ENCODE peak calls at places on chromosomes 16 and 17, in ten cellular contexts. V, Z, H, J, G, Y, X, W, P and C are unnamed samples.

GRCh38 chr17:57774872-57775271 is 29.8 kb upstream of the CCDC182 start:
- DNase-seq in Z (no peak), J (no peak), P (no peak), V (no peak), H (no peak), W (no peak), X (no peak), Y (no peak), G (no peak), C (no peak)

GRCh38 chr16:27235938-27236245 is 32.6 kb downstream of the KDM8 start:
- DNase-seq in W (no peak), Z (no peak), H (no peak), J (no peak), G (no peak), V (no peak), X (peak), P (no peak), Y (no peak), C (no peak)

GRCh38 chr17:41404024-41404651 is 6.7 kb upstream of the KRT31 start:
- DNase-seq in V (peak), H (no peak), J (peak), P (no peak), W (no peak), X (no peak), Y (peak), G (peak), Z (no peak), C (no peak)

GRCh38 chr16:67108489-67108888 is 1.3 kb upstream of the PHAF1 start:
- DNase-seq in G (no peak), H (no peak), X (no peak), J (no peak), Z (no peak), P (no peak), V (no peak), Y (no peak), W (no peak), C (no peak)

GRCh38 chr16:71899171-71899570 is 3.8 kb downstream of the IST1 start:
- DNase-seq in P (no peak), W (no peak), V (no peak), X (no peak), G (no peak), H (no peak), J (no peak), Z (no peak), Y (no peak), C (no peak)

GRCh38 chr16:58451263-58451662 is 48.7 kb upstream of the NDRG4 start:
- DNase-seq in V (no peak), Z (no peak), Y (no peak), X (no peak), P (no peak), W (no peak), G (no peak), H (no peak), J (no peak), C (no peak)

GRCh38 chr16:35525979-35526590 is 2066.7 kb downstream of the TP53TG3F start:
- DNase-seq in V (no peak), P (no peak), H (no peak), J (no peak), Z (no peak), G (no peak), X (no peak), W (no peak), Y (no peak), C (no peak)

GRCh38 chr16:21656795-21657768 is 4.7 kb upstream of the IGSF6 start:
- DNase-seq in Z (no peak), J (no peak), P (no peak), X (no peak), W (no peak), H (no peak), Y (peak), G (peak), V (peak), C (peak)

GRCh38 chr17:4440690-4441686 is 7.2 kb downstream of the SPNS3 start:
- DNase-seq in V (no peak), H (peak), X (peak), G (no peak), Z (no peak), P (peak), J (peak), Y (no peak), W (no peak), C (peak)

GRCh38 chr16:68257906-68258800 is 6.2 kb upstream of the SLC7A6 start:
- DNase-seq in Z (peak), H (no peak), P (no peak), J (no peak), Y (peak), X (no peak), G (peak), V (peak), W (no peak), C (no peak)

GRCh38 chr16:4936991-4937781 is at the start of gene PPL:
- DNase-seq in V (no peak), G (no peak), J (peak), Y (no peak), Z (peak), P (peak), X (peak), H (peak), W (no peak), C (peak)

GRCh38 chr16:86664518-86665318 is 86.4 kb downstream of the FOXL1 start:
- DNase-seq in Y (peak), V (peak), Z (peak), J (no peak), P (no peak), W (no peak), G (peak), H (peak), X (no peak), C (no peak)

GRCh38 chr17:42409467-42410351 is 13.3 kb downstream of the CAVIN1 start:
- DNase-seq in J (peak), X (peak), W (no peak), P (peak), Z (peak), V (peak), G (peak), Y (peak), H (peak), C (no peak)

GRCh38 chr17:67628580-67629013 is 89.1 kb upstream of the NOL11 start:
- DNase-seq in Z (no peak), P (no peak), Y (no peak), J (peak), W (no peak), V (no peak), X (no peak), H (peak), G (no peak), C (no peak)

GRCh38 chr17:33324741-33325140 is 31.6 kb upstream of the ASIC2 start:
- DNase-seq in J (no peak), P (no peak), V (no peak), Y (no peak), Z (no peak), G (no peak), X (no peak), H (no peak), W (no peak), C (no peak)

GRCh38 chr17:64546716-64547115 is 39.9 kb downstream of the CEP95 start:
- DNase-seq in J (no peak), P (no peak), G (no peak), Y (no peak), X (no peak), V (no peak), H (no peak), Z (no peak), W (no peak), C (no peak)

GRCh38 chr16:27862953-27863352 is 200.6 kb downstream of the GSG1L start:
- DNase-seq in P (no peak), Z (no peak), W (no peak), Y (no peak), H (no peak), G (no peak), X (no peak), V (no peak), J (no peak), C (no peak)

GRCh38 chr16:27671410-27671809 is 121.5 kb downstream of the KATNIP start:
- DNase-seq in G (no peak), Z (no peak), H (no peak), P (no peak), X (no peak), V (no peak), Y (no peak), J (no peak), W (no peak), C (no peak)

GRCh38 chr17:18970582-18971480 is 18.9 kb downstream of the SLC5A10 start:
- DNase-seq in Z (no peak), Y (no peak), W (no peak), V (no peak), P (no peak), J (no peak), X (no peak), G (no peak), H (no peak), C (no peak)

GRCh38 chr17:31339906-31340661 is 18.7 kb upstream of the EVI2A start:
- DNase-seq in P (no peak), V (no peak), H (no peak), Y (no peak), G (peak), W (no peak), J (no peak), X (no peak), Z (no peak), C (peak)

GRCh38 chr16:78428193-78428592 is 328.7 kb downstream of the WWOX start:
- DNase-seq in X (no peak), Z (no peak), V (no peak), W (no peak), Y (no peak), G (no peak), P (no peak), H (no peak), J (no peak), C (peak)

GRCh38 chr16:85422374-85423185 is 190.5 kb upstream of the GSE1 start:
- DNase-seq in Z (no peak), Y (no peak), X (peak), W (no peak), P (no peak), J (no peak), V (no peak), H (peak), G (no peak), C (no peak)

GRCh38 chr17:6843241-6843890 is 11.8 kb upstream of the TEKT1 start:
- DNase-seq in P (no peak), X (no peak), Z (no peak), Y (peak), G (peak), J (no peak), V (no peak), W (no peak), H (no peak), C (peak)

GRCh38 chr17:58587713-58588117 is 73.3 kb upstream of the MTMR4 start:
- DNase-seq in H (peak), J (peak), Y (peak), V (peak), G (peak), P (peak), X (peak), W (no peak), Z (peak), C (peak)

DNA sequence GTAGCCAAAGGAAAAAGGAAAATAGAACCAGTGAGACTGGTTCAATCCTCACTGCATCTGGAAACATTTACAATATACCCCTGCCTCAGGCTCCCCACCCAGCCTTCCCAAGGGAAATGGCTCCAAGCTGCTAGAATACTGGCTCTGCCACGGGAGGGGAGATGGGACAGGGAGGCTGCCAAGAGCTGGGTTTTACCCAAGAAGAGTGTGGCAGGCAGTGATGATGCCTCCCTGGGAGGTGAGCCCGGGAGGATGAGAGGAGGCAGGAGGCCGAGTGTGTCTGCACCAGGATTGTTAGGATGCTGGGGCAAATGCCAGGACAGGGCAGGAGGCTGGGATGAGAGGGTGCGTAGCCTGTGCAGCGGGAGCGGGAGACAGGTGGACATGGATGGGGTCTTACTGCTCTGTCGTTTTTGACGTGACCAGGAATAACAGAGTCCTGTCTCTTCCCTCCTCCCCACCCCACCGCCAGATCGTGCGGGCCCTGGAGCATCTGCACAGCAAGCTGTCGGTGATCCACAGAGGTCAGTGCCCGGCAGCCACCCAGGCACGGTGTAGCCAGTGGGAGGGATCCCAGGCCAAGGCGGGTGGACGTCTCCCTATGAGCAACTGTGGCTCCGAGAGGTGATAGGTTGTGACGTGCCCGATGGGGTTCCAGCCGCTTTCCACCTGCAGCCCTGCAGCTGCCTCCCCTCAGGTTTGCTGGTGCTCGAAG is 18.4 kb downstream of the MAP2K3 start:
- DNase-seq in Y (peak), J (no peak), Z (peak), X (no peak), H (no peak), G (no peak), P (no peak), V (no peak), W (no peak), C (no peak)
- TF ChIP-seq POLR2A in Y (no peak), J (no peak), Z (no peak), X (no peak), H (no peak), G (peak), P (no peak), V (no peak), W (no peak), C (no peak)

GRCh38 chr16:51401673-51402072 is 250.6 kb upstream of the SALL1 start:
- DNase-seq in W (no peak), G (no peak), X (no peak), V (no peak), Z (no peak), J (no peak), P (no peak), H (no peak), Y (no peak), C (no peak)

GRCh38 chr16:51402239-51402638 is 251.2 kb upstream of the SALL1 start:
- DNase-seq in J (no peak), Z (no peak), Y (no peak), W (no peak), G (no peak), H (no peak), V (no peak), P (no peak), X (no peak), C (no peak)

GRCh38 chr16:51407199-51407598 is 256.1 kb upstream of the SALL1 start:
- DNase-seq in X (no peak), V (no peak), G (no peak), H (no peak), P (no peak), J (no peak), Y (no peak), Z (no peak), W (no peak), C (no peak)

GRCh38 chr16:51402785-51403184 is 251.7 kb upstream of the SALL1 start:
- DNase-seq in X (peak), V (no peak), P (no peak), Z (no peak), H (peak), W (no peak), G (no peak), J (no peak), Y (no peak), C (no peak)

DNA sequence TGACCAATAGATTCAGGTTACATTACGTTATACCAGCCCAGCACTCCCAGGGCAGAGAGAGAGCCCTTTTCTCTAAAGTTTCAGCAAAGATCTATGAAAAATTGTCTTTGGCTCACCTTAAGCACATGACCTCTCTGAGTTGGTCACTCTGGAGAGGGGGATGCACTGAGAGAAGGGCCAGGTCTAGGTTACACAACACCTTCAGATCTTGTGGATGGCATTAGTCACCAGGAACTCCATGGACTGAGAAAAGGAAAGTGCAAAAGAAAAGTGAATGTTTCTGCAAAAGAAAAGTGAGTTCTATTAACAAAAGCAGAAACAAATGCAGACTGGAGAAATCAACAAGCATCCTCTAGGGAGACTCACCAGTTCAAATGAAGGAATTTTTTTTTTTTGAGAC is 253.3 kb upstream of the SALL1 start:
- DNase-seq in Z (no peak), X (no peak), G (peak), P (no peak), J (no peak), H (no peak), W (no peak), V (no peak), Y (no peak), C (no peak)
- TF ChIP-seq POLR2A in Z (no peak), X (no peak), G (no peak), P (no peak), J (no peak), H (no peak), W (no peak), V (no peak), Y (no peak), C (no peak)

GRCh38 chr17:60171753-60172079 is 21.9 kb downstream of the CA4 start:
- DNase-seq in J (no peak), P (no peak), H (no peak), Y (no peak), X (no peak), Z (no peak), V (no peak), G (no peak), W (no peak), C (no peak)
- TF ChIP-seq POLR2A in J (no peak), P (no peak), H (no peak), Y (no peak), X (no peak), Z (no peak), V (no peak), G (no peak), W (no peak), C (no peak)

GRCh38 chr17:11693284-11693683 is 95.0 kb downstream of the DNAH9 start:
- DNase-seq in H (no peak), P (no peak), J (no peak), Y (no peak), X (no peak), Z (no peak), W (no peak), G (no peak), V (no peak), C (no peak)
- TF ChIP-seq POLR2A in H (no peak), P (no peak), J (no peak), Y (no peak), X (no peak), Z (no peak), W (no peak), G (no peak), V (no peak), C (no peak)

GRCh38 chr17:36001862-36002603 is 680 bp upstream of the CCL15 start:
- DNase-seq in X (no peak), G (no peak), P (no peak), W (no peak), H (peak), Y (no peak), J (no peak), Z (no peak), V (no peak), C (no peak)
- TF ChIP-seq POLR2A in X (no peak), G (no peak), P (no peak), W (no peak), H (no peak), Y (no peak), J (no peak), Z (no peak), V (no peak), C (no peak)

GRCh38 chr16:75247249-75247648 is 4.2 kb downstream of the BCAR1 start:
- DNase-seq in Y (no peak), W (no peak), X (no peak), V (no peak), H (no peak), Z (no peak), P (no peak), G (no peak), J (no peak), C (no peak)

GRCh38 chr16:75244225-75244792 is 7.1 kb downstream of the BCAR1 start:
- DNase-seq in Z (no peak), H (peak), J (peak), P (peak), W (no peak), V (no peak), Y (peak), G (peak), X (no peak), C (no peak)

GRCh38 chr16:75246504-75247205 is 4.8 kb downstream of the BCAR1 start:
- DNase-seq in P (no peak), J (no peak), Y (no peak), V (no peak), H (no peak), G (peak), Z (no peak), X (no peak), W (no peak), C (no peak)

GRCh38 chr16:75243667-75244224 is 7.7 kb downstream of the BCAR1 start:
- DNase-seq in P (no peak), H (no peak), X (no peak), Z (no peak), Y (no peak), W (no peak), G (no peak), J (no peak), V (no peak), C (no peak)

GRCh38 chr16:75244844-75245758 is 6.3 kb downstream of the BCAR1 start:
- DNase-seq in Y (peak), J (peak), P (peak), Z (peak), V (peak), W (no peak), G (peak), X (peak), H (peak), C (no peak)
- TF ChIP-seq POLR2A in Y (peak), J (no peak), P (no peak), Z (peak), V (peak), W (no peak), G (peak), X (no peak), H (no peak), C (no peak)

GRCh38 chr17:55224746-55225145 is 40.0 kb upstream of the HLF start:
- DNase-seq in X (no peak), J (no peak), V (no peak), Z (no peak), P (no peak), Y (no peak), G (no peak), H (no peak), W (no peak), C (no peak)

GRCh38 chr17:55225237-55225636 is 39.5 kb upstream of the HLF start:
- DNase-seq in V (no peak), J (no peak), W (no peak), H (no peak), X (no peak), Z (no peak), P (no peak), Y (no peak), G (no peak), C (no peak)

GRCh38 chr17:55219939-55220338 is 44.8 kb upstream of the HLF start:
- DNase-seq in Y (no peak), H (no peak), J (no peak), Z (no peak), X (no peak), P (no peak), V (no peak), G (no peak), W (no peak), C (no peak)

GRCh38 chr17:55215711-55216110 is 49.0 kb upstream of the HLF start:
- DNase-seq in P (no peak), J (no peak), V (no peak), H (no peak), G (no peak), W (no peak), Z (no peak), X (no peak), Y (no peak), C (no peak)

GRCh38 chr17:55219484-55219883 is 45.3 kb upstream of the HLF start:
- DNase-seq in J (no peak), X (no peak), W (no peak), Z (no peak), P (no peak), G (no peak), Y (no peak), H (no peak), V (no peak), C (no peak)
- TF ChIP-seq POLR2A in J (no peak), X (no peak), W (no peak), Z (no peak), P (no peak), G (no peak), Y (no peak), H (no peak), V (no peak), C (no peak)

DNA sequence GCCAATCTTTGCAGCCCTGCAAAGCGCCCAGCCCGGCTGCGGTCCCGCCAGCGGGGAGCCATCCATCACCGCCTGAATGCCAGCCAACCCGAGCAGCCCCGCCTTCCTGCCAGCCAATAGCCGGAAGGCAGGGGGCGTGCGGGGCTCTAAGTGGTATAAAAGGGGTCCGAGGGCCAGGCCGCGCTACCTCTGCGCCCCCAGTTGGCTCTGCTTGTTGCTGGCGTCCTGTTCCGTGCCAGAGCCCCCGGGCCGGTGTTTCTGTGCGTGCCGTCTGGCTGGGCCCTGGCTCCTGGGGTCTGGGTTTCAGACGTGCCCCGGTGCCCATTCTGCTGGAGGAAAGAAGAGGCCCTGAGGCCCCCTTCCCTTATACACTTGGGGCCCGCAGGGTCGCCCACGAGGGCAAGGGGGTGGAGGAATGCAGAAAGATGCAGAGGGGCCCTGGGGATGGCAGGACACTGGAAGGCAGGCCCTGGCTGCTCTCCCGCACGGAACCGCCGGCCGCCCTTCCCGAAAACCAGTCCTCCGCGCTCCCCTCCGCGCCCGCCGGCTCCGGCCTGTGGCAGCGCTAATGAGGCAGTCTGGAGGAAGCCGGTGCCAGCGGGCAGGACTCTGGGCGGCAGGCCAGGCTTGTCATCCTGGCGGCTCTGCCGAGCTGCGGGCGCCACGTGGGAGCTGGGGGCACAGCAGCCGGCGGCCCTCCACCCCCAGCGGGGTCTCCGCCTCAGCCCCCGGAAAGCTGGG is 14.0 kb downstream of the COPZ2 start:
- DNase-seq in Y (peak), P (peak), H (peak), W (peak), G (peak), Z (peak), X (peak), J (peak), V (peak), C (peak)
- TF ChIP-seq POLR2A in Y (no peak), P (no peak), H (no peak), W (no peak), G (no peak), Z (no peak), X (no peak), J (no peak), V (peak), C (peak)

GRCh38 chr17:10802487-10803284 is 1.2 kb downstream of the TMEM238L start:
- DNase-seq in G (no peak), P (no peak), Z (no peak), J (no peak), V (no peak), Y (no peak), X (no peak), W (no peak), H (peak), C (no peak)
- TF ChIP-seq POLR2A in G (no peak), P (no peak), Z (no peak), J (no peak), V (no peak), Y (no peak), X (no peak), W (no peak), H (no peak), C (no peak)